ENCODE peak calls at places on chromosomes 4 and X, in seven cellular contexts. M is mucosa of descending colon, B is lower lobe of right lung, J is H9, H is right atrium auricular region, Q is esophagus squamous epithelium, E is psoas muscle. K is an unnamed sample. For H3K4me1, the result is how much of the 10 kb centered on the place peaks cover.

GRCh38 chr4:22473268-22473667 is 42.6 kb downstream of the ADGRA3 start:
- DNase-seq in H (no peak), B (no peak), M (no peak), J (no peak), Q (no peak), E (no peak), K (no peak)

GRCh38 chrX:136639506-136640176 is 8.3 kb upstream of the CD40LG start:
- DNase-seq in H (no peak), E (no peak), J (no peak), M (no peak), Q (no peak), B (no peak), K (no peak)

GRCh38 chrX:40007746-40008705 is 89.7 kb downstream of the BCOR start:
- DNase-seq in Q (no peak), E (no peak), J (peak), B (no peak), M (no peak), H (no peak), K (no peak)

GRCh38 chrX:95367286-95367685 is 1317.4 kb upstream of the DIAPH2 start:
- DNase-seq in M (no peak), Q (no peak), E (no peak), B (no peak), J (no peak), H (no peak), K (no peak)

GRCh38 chr4:26861434-26862186 is 969 bp downstream of the STIM2 start:
- DNase-seq in B (peak), J (peak), Q (peak), M (peak), E (peak), H (peak), K (peak)

GRCh38 chrX:84187501-84188319 is at the start of gene RPS6KA6:
- DNase-seq in B (peak), H (no peak), J (peak), Q (no peak), M (peak), E (peak), K (peak)

GRCh38 chrX:41922694-41923171 is 621 bp downstream of the CASK start:
- DNase-seq in H (no peak), E (peak), Q (no peak), J (peak), B (peak), M (peak), K (peak)

GRCh38 chr4:72031868-72032619 is at the start of gene NPFFR2:
- DNase-seq in H (no peak), M (peak), B (peak), J (peak), Q (no peak), E (peak), K (no peak)

GRCh38 chrX:119935215-119935893 is 8.2 kb downstream of the NKAP start:
- DNase-seq in Q (no peak), E (no peak), B (no peak), J (no peak), M (no peak), H (no peak), K (no peak)

GRCh38 chrX:37818031-37818430 is 29.3 kb downstream of the DYNLT3 start:
- DNase-seq in J (no peak), H (no peak), E (no peak), B (no peak), M (no peak), Q (no peak), K (no peak)

GRCh38 chr4:34365891-34366290 is 1878.4 kb downstream of the ARAP2 start:
- DNase-seq in H (no peak), E (no peak), M (no peak), B (no peak), Q (no peak), J (no peak), K (no peak)

GRCh38 chr4:1757836-1758235 is 35.3 kb upstream of the FGFR3 start:
- DNase-seq in H (no peak), J (no peak), M (no peak), B (no peak), E (no peak), Q (no peak), K (no peak)

GRCh38 chr4:102578819-102579218 is 77.7 kb downstream of the NFKB1 start:
- DNase-seq in J (peak), H (no peak), Q (no peak), E (no peak), M (no peak), B (no peak), K (no peak)

GRCh38 chr4:171170671-171171070 is 642.5 kb upstream of the GALNTL6 start:
- DNase-seq in B (no peak), H (no peak), Q (no peak), E (no peak), J (no peak), M (no peak), K (no peak)
- H3K4me1 ChIP-seq in B (under half), H (under half), Q (under half), E (under half), J (under half), M (under half), K (under half)

GRCh38 chr4:171846232-171846631 is 33.0 kb downstream of the GALNTL6 start:
- DNase-seq in J (peak), M (no peak), B (peak), E (no peak), Q (no peak), H (no peak), K (no peak)
- TF ChIP-seq CTCF in J (peak), M (peak), B (peak), E (peak), Q (peak), H (peak), K (no peak)

DNA sequence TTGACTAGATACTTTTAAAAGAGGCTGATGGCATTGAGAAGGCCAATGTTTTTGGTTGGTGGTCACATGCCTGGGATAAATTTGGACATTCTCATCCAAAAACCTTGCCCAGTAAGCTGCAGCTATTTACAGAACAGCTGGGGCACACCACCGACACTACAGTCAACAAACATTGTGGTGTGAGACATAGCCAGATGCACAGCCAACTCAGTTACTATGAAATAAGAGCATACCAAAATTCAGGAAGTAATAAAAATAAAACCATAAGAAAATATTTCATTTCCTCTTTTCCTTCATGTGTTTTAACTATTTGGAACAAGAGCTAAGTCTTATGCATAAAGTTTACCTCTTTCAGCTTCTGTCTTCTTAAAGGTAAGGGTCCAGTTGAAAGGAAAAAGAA is 8.8 kb downstream of the PPM1K start:
- DNase-seq in J (no peak), M (no peak), B (no peak), Q (no peak), H (no peak), E (no peak), K (peak)
- H3K4me1 ChIP-seq in J (under half), M (under half), B (under half), Q (under half), H (under half), E (under half), K (under half)

GRCh38 chrX:20530319-20530979 is 263.7 kb upstream of the RPS6KA3 start:
- DNase-seq in Q (no peak), M (no peak), E (no peak), B (no peak), H (peak), J (peak), K (no peak)
- TF ChIP-seq CTCF in Q (peak), M (peak), E (peak), B (peak), H (peak), J (peak), K (peak)

GRCh38 chr4:123974419-123975105 is 578.0 kb downstream of the SPRY1 start:
- DNase-seq in Q (no peak), H (no peak), B (no peak), J (no peak), E (no peak), M (no peak), K (no peak)
- H3K4me1 ChIP-seq in Q (under half), H (under half), B (under half), J (under half), E (under half), M (under half), K (under half)

DNA sequence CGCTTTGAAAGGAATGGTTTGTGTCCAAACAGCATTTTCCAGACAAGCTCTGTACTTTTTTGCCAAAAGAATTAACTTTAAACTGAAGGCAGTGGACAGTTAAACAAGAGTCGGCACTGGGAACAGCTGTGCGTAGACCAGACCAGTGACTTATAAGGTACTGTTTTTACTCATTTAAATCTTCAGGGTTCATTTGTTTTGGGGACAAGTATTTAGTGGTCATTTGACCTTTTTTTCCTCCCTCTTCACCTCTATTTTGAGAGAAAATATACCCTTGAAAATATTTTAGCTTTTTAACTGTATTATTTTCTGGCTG is 303.8 kb downstream of the ARHGAP24 start:
- DNase-seq in E (no peak), M (no peak), J (no peak), Q (no peak), H (no peak), B (no peak), K (no peak)
- TF ChIP-seq CTCF in E (no peak), M (no peak), J (no peak), Q (no peak), H (no peak), B (no peak), K (no peak)